ENCODE peak calls at places on chromosomes 3 and 15, in eight cellular contexts. One of them, this sample, is unnamed.

GRCh38 chr3:183892610-183893214 is 8.0 kb upstream of the PARL start:
- DNase-seq in nephron progenitor cell: no peak
- DNase-seq in brain microvascular endothelial cell: no peak
- DNase-seq in Right ventricle myocardium superior: no peak
- DNase-seq in A549: no peak
- DNase-seq in Ammon's horn: no peak
- DNase-seq in uterus: no peak
- DNase-seq in occipital lobe: no peak
- DNase-seq in this sample: no peak

GRCh38 chr3:59498995-59499394 is 449.2 kb upstream of the CFAP20DC start:
- DNase-seq in uterus: no peak
- DNase-seq in nephron progenitor cell: no peak
- DNase-seq in Right ventricle myocardium superior: peak; percentile 24
- DNase-seq in occipital lobe: no peak
- DNase-seq in brain microvascular endothelial cell: no peak
- DNase-seq in Ammon's horn: no peak
- DNase-seq in A549: no peak
- DNase-seq in this sample: no peak

GRCh38 chr15:27902680-27903385 is 196.3 kb downstream of the OCA2 start:
- DNase-seq in brain microvascular endothelial cell: no peak
- DNase-seq in A549: no peak
- DNase-seq in Ammon's horn: no peak
- DNase-seq in uterus: no peak
- DNase-seq in occipital lobe: no peak
- DNase-seq in nephron progenitor cell: no peak
- DNase-seq in Right ventricle myocardium superior: no peak
- DNase-seq in this sample: no peak

GRCh38 chr3:46673151-46674030 is 20.1 kb downstream of the ALS2CL start:
- DNase-seq in Ammon's horn: no peak
- DNase-seq in nephron progenitor cell: no peak
- DNase-seq in Right ventricle myocardium superior: no peak
- DNase-seq in occipital lobe: no peak
- DNase-seq in uterus: peak; percentile 5
- DNase-seq in brain microvascular endothelial cell: no peak
- DNase-seq in A549: no peak
- DNase-seq in this sample: peak; percentile 8

GRCh38 chr15:58444056-58444455 is 12.3 kb downstream of the LIPC start:
- DNase-seq in brain microvascular endothelial cell: no peak
- DNase-seq in nephron progenitor cell: no peak
- DNase-seq in Ammon's horn: no peak
- DNase-seq in uterus: no peak
- DNase-seq in occipital lobe: no peak
- DNase-seq in Right ventricle myocardium superior: no peak
- DNase-seq in A549: no peak
- DNase-seq in this sample: no peak

GRCh38 chr3:78666458-78666800 is 1101.4 kb downstream of the ROBO1 start:
- DNase-seq in occipital lobe: no peak
- DNase-seq in nephron progenitor cell: no peak
- DNase-seq in A549: peak; percentile 4
- DNase-seq in Ammon's horn: no peak
- DNase-seq in brain microvascular endothelial cell: peak; percentile 57
- DNase-seq in Right ventricle myocardium superior: no peak
- DNase-seq in uterus: no peak
- DNase-seq in this sample: no peak

GRCh38 chr3:15438988-15439387 is 11.6 kb downstream of the EAF1 start:
- DNase-seq in uterus: no peak
- DNase-seq in nephron progenitor cell: no peak
- DNase-seq in brain microvascular endothelial cell: no peak
- DNase-seq in A549: no peak
- DNase-seq in Right ventricle myocardium superior: no peak
- DNase-seq in Ammon's horn: no peak
- DNase-seq in occipital lobe: no peak
- DNase-seq in this sample: no peak

GRCh38 chr3:23450051-23450450 is 246.9 kb downstream of the UBE2E2 start:
- DNase-seq in occipital lobe: no peak
- DNase-seq in nephron progenitor cell: no peak
- DNase-seq in Ammon's horn: no peak
- DNase-seq in Right ventricle myocardium superior: no peak
- DNase-seq in A549: no peak
- DNase-seq in brain microvascular endothelial cell: no peak
- DNase-seq in uterus: no peak
- DNase-seq in this sample: no peak

GRCh38 chr3:129162729-129163579 is 2.1 kb upstream of the ISY1 start:
- DNase-seq in occipital lobe: no peak
- DNase-seq in Right ventricle myocardium superior: no peak
- DNase-seq in A549: no peak
- DNase-seq in Ammon's horn: no peak
- DNase-seq in uterus: no peak
- DNase-seq in brain microvascular endothelial cell: no peak
- DNase-seq in nephron progenitor cell: peak; percentile 11
- DNase-seq in this sample: no peak

GRCh38 chr3:122458992-122459391 is 43.1 kb upstream of the WDR5B start:
- DNase-seq in uterus: no peak
- DNase-seq in occipital lobe: no peak
- DNase-seq in brain microvascular endothelial cell: no peak
- DNase-seq in Right ventricle myocardium superior: no peak
- DNase-seq in Ammon's horn: peak; percentile 16
- DNase-seq in A549: no peak
- DNase-seq in nephron progenitor cell: no peak
- DNase-seq in this sample: no peak

GRCh38 chr3:160355826-160356225 is 43.2 kb downstream of the IFT80 start:
- DNase-seq in occipital lobe: no peak
- DNase-seq in nephron progenitor cell: no peak
- DNase-seq in uterus: no peak
- DNase-seq in Right ventricle myocardium superior: no peak
- DNase-seq in brain microvascular endothelial cell: no peak
- DNase-seq in A549: no peak
- DNase-seq in Ammon's horn: peak; percentile 6
- DNase-seq in this sample: no peak

GRCh38 chr3:98695816-98696215 is 67.3 kb upstream of the ST3GAL6 start:
- DNase-seq in Ammon's horn: no peak
- DNase-seq in nephron progenitor cell: no peak
- DNase-seq in brain microvascular endothelial cell: no peak
- DNase-seq in uterus: no peak
- DNase-seq in Right ventricle myocardium superior: no peak
- DNase-seq in occipital lobe: no peak
- DNase-seq in A549: no peak
- DNase-seq in this sample: no peak

GRCh38 chr3:130480736-130481135 is 36.2 kb upstream of the COL6A6 start:
- DNase-seq in nephron progenitor cell: peak; percentile 15
- DNase-seq in A549: peak; percentile 9
- DNase-seq in brain microvascular endothelial cell: peak; percentile 28
- DNase-seq in Ammon's horn: no peak
- DNase-seq in uterus: peak; percentile 16
- DNase-seq in Right ventricle myocardium superior: no peak
- DNase-seq in occipital lobe: no peak
- DNase-seq in this sample: peak; percentile 21

GRCh38 chr3:194072097-194072428 is 63.9 kb upstream of the HES1 start:
- DNase-seq in Right ventricle myocardium superior: no peak
- DNase-seq in uterus: no peak
- DNase-seq in Ammon's horn: no peak
- DNase-seq in brain microvascular endothelial cell: no peak
- DNase-seq in nephron progenitor cell: no peak
- DNase-seq in occipital lobe: no peak
- DNase-seq in A549: no peak
- DNase-seq in this sample: no peak

GRCh38 chr15:57324590-57324890 is 51.8 kb upstream of the CGNL1 start:
- DNase-seq in brain microvascular endothelial cell: no peak
- DNase-seq in uterus: no peak
- DNase-seq in A549: no peak
- DNase-seq in nephron progenitor cell: no peak
- DNase-seq in Right ventricle myocardium superior: no peak
- DNase-seq in occipital lobe: no peak
- DNase-seq in Ammon's horn: no peak
- DNase-seq in this sample: no peak

GRCh38 chr3:48565591-48566400 is 2.2 kb upstream of the UCN2 start:
- DNase-seq in occipital lobe: no peak
- DNase-seq in A549: peak; percentile 48
- DNase-seq in Ammon's horn: no peak
- DNase-seq in brain microvascular endothelial cell: peak; percentile 56
- DNase-seq in Right ventricle myocardium superior: no peak
- DNase-seq in nephron progenitor cell: no peak
- DNase-seq in uterus: no peak
- DNase-seq in this sample: no peak

GRCh38 chr15:38690737-38691332 is 126.2 kb upstream of the RASGRP1 start:
- DNase-seq in A549: no peak
- DNase-seq in Right ventricle myocardium superior: no peak
- DNase-seq in brain microvascular endothelial cell: peak; percentile 69
- DNase-seq in nephron progenitor cell: peak; percentile 80
- DNase-seq in occipital lobe: peak; percentile 50
- DNase-seq in Ammon's horn: peak; percentile 87
- DNase-seq in uterus: peak; percentile 48
- DNase-seq in this sample: peak; percentile 20

GRCh38 chr3:102301155-102301554 is 133.7 kb upstream of the ZPLD1 start:
- DNase-seq in A549: no peak
- DNase-seq in uterus: no peak
- DNase-seq in Ammon's horn: no peak
- DNase-seq in Right ventricle myocardium superior: no peak
- DNase-seq in brain microvascular endothelial cell: no peak
- DNase-seq in occipital lobe: no peak
- DNase-seq in nephron progenitor cell: no peak
- DNase-seq in this sample: no peak

GRCh38 chr3:156637480-156638022 is 36.8 kb upstream of the TIPARP start:
- DNase-seq in uterus: no peak
- DNase-seq in A549: no peak
- DNase-seq in occipital lobe: no peak
- DNase-seq in Ammon's horn: no peak
- DNase-seq in nephron progenitor cell: no peak
- DNase-seq in brain microvascular endothelial cell: no peak
- DNase-seq in Right ventricle myocardium superior: no peak
- DNase-seq in this sample: no peak

GRCh38 chr3:28841436-28841835 is 439.4 kb upstream of the RBMS3 start:
- DNase-seq in nephron progenitor cell: no peak
- DNase-seq in Right ventricle myocardium superior: no peak
- DNase-seq in brain microvascular endothelial cell: no peak
- DNase-seq in uterus: no peak
- DNase-seq in A549: no peak
- DNase-seq in occipital lobe: no peak
- DNase-seq in Ammon's horn: no peak
- DNase-seq in this sample: no peak

GRCh38 chr15:28994830-28995180 is 109.0 kb downstream of the APBA2 start:
- DNase-seq in Right ventricle myocardium superior: no peak
- DNase-seq in nephron progenitor cell: no peak
- DNase-seq in occipital lobe: no peak
- DNase-seq in A549: no peak
- DNase-seq in uterus: no peak
- DNase-seq in brain microvascular endothelial cell: no peak
- DNase-seq in Ammon's horn: peak; percentile 81
- DNase-seq in this sample: no peak

GRCh38 chr3:188559856-188560255 is 405.9 kb downstream of the LPP start:
- DNase-seq in nephron progenitor cell: no peak
- DNase-seq in A549: no peak
- DNase-seq in occipital lobe: no peak
- DNase-seq in Ammon's horn: no peak
- DNase-seq in uterus: no peak
- DNase-seq in brain microvascular endothelial cell: no peak
- DNase-seq in Right ventricle myocardium superior: no peak
- DNase-seq in this sample: no peak

GRCh38 chr3:55718475-55718874 is 231.4 kb upstream of the WNT5A start:
- DNase-seq in Right ventricle myocardium superior: no peak
- DNase-seq in brain microvascular endothelial cell: no peak
- DNase-seq in Ammon's horn: no peak
- DNase-seq in nephron progenitor cell: no peak
- DNase-seq in occipital lobe: no peak
- DNase-seq in A549: no peak
- DNase-seq in uterus: no peak
- DNase-seq in this sample: no peak

GRCh38 chr3:178532414-178532813 is 3.8 kb upstream of the KCNMB2 start:
- DNase-seq in Right ventricle myocardium superior: no peak
- DNase-seq in occipital lobe: no peak
- DNase-seq in Ammon's horn: no peak
- DNase-seq in A549: no peak
- DNase-seq in uterus: no peak
- DNase-seq in nephron progenitor cell: no peak
- DNase-seq in brain microvascular endothelial cell: no peak
- DNase-seq in this sample: no peak

GRCh38 chr15:29103825-29104565 is 165.6 kb downstream of the NSMCE3 start:
- DNase-seq in nephron progenitor cell: peak; percentile 91
- DNase-seq in A549: peak; percentile 70
- DNase-seq in occipital lobe: peak; percentile 69
- DNase-seq in brain microvascular endothelial cell: peak; percentile 79
- DNase-seq in Right ventricle myocardium superior: peak; percentile 80
- DNase-seq in Ammon's horn: peak; percentile 83
- DNase-seq in uterus: peak; percentile 56
- DNase-seq in this sample: peak; percentile 73

GRCh38 chr15:55084216-55084615 is 112.5 kb downstream of the RSL24D1 start:
- DNase-seq in brain microvascular endothelial cell: no peak
- DNase-seq in occipital lobe: no peak
- DNase-seq in Right ventricle myocardium superior: no peak
- DNase-seq in nephron progenitor cell: no peak
- DNase-seq in Ammon's horn: no peak
- DNase-seq in A549: no peak
- DNase-seq in uterus: no peak
- DNase-seq in this sample: no peak

GRCh38 chr15:38883987-38884386 is 319.4 kb upstream of the RASGRP1 start:
- DNase-seq in Ammon's horn: no peak
- DNase-seq in nephron progenitor cell: no peak
- DNase-seq in A549: no peak
- DNase-seq in occipital lobe: no peak
- DNase-seq in brain microvascular endothelial cell: peak; percentile 61
- DNase-seq in uterus: no peak
- DNase-seq in Right ventricle myocardium superior: no peak
- DNase-seq in this sample: no peak

GRCh38 chr15:56353740-56354139 is 11.5 kb upstream of the TEX9 start:
- DNase-seq in A549: no peak
- DNase-seq in Ammon's horn: no peak
- DNase-seq in brain microvascular endothelial cell: no peak
- DNase-seq in occipital lobe: no peak
- DNase-seq in nephron progenitor cell: no peak
- DNase-seq in uterus: no peak
- DNase-seq in Right ventricle myocardium superior: no peak
- DNase-seq in this sample: no peak

This sample was measured in ovary.